ENCODE peak calls at places on chromosomes 13 and 19, in six cellular contexts. A is activated CD4-positive, CD25-positive, alpha-beta regulatory T cell; L is CD4-positive, alpha-beta memory T cell; R is amygdala; I is foreskin fibroblast; S is esophagus muscularis mucosa. J is an unnamed sample.

GRCh38 chr13:92463134-92463533 is 763.5 kb upstream of the GPC6 start:
- DNase-seq in A (no peak), L (no peak), R (no peak), I (no peak), S (no peak), J (no peak)

GRCh38 chr13:33349996-33350826 is 64.7 kb upstream of the STARD13 start:
- DNase-seq in A (no peak), L (no peak), R (no peak), I (no peak), S (no peak), J (no peak)

GRCh38 chr13:28177327-28177726 is 39.0 kb downstream of the PAN3 start:
- DNase-seq in A (no peak), L (no peak), R (no peak), I (no peak), S (no peak), J (no peak)

GRCh38 chr19:50906217-50906616 is 5.0 kb downstream of the KLK4 start:
- DNase-seq in A (no peak), L (no peak), R (no peak), I (no peak), S (no peak), J (no peak)

GRCh38 chr13:106533940-106534843 is 1.3 kb downstream of the EFNB2 start:
- DNase-seq in A (no peak), L (peak), R (no peak), I (peak), S (no peak), J (peak)

GRCh38 chr19:13164370-13165090 is 14.3 kb downstream of the IER2 start:
- DNase-seq in A (no peak), L (peak), R (no peak), I (no peak), S (no peak), J (no peak)

GRCh38 chr19:45767881-45768643 is 990 bp downstream of the SIX5 start:
- DNase-seq in A (no peak), L (peak), R (no peak), I (peak), S (no peak), J (no peak)

GRCh38 chr13:50026788-50027473 is 11.7 kb downstream of the KCNRG start:
- DNase-seq in A (no peak), L (no peak), R (no peak), I (no peak), S (no peak), J (no peak)

GRCh38 chr13:23848639-23849282 is 40.4 kb downstream of the MIPEP start:
- DNase-seq in A (no peak), L (no peak), R (no peak), I (no peak), S (no peak), J (no peak)

GRCh38 chr19:41478875-41479756 is 36.2 kb downstream of the ERICH4 start:
- DNase-seq in A (no peak), L (no peak), R (no peak), I (no peak), S (no peak), J (no peak)

GRCh38 chr13:76696370-76696769 is 189.8 kb downstream of the KCTD12 start:
- DNase-seq in A (no peak), L (no peak), R (no peak), I (no peak), S (no peak), J (peak)

GRCh38 chr13:91313103-91313502 is 34.4 kb upstream of the MIR17HG start:
- DNase-seq in A (no peak), L (peak), R (no peak), I (no peak), S (no peak), J (peak)

GRCh38 chr19:5805465-5806132 is 732 bp downstream of the NRTN start:
- DNase-seq in A (peak), L (peak), R (no peak), I (no peak), S (no peak), J (peak)

GRCh38 chr19:45779231-45780145 is 2.8 kb downstream of the DMPK start:
- DNase-seq in A (peak), L (peak), R (no peak), I (peak), S (peak), J (no peak)

J was measured in HFFc6.